ENCODE peak calls at places on chromosome 22, in four cellular contexts. U is SJSA1, E is lower leg skin, K is astrocyte of the spinal cord. I is an unnamed sample.

GRCh38 chr22:42363851-42364250 is 68.4 kb downstream of the NFAM1 start:
- DNase-seq in U (no peak), E (no peak), K (no peak), I (no peak)

GRCh38 chr22:49934891-49935557 is 16.6 kb downstream of the CRELD2 start:
- DNase-seq in U (peak), E (peak), K (peak), I (no peak)

GRCh38 chr22:41021039-41021654 is 70.0 kb downstream of the RBX1 start:
- DNase-seq in U (no peak), E (peak), K (no peak), I (no peak)

GRCh38 chr22:31177420-31178162 is 17.6 kb downstream of the RNF185 start:
- DNase-seq in U (peak), E (peak), K (peak), I (peak)

GRCh38 chr22:50481440-50482106 is at the start of gene ADM2:
- DNase-seq in U (no peak), E (no peak), K (no peak), I (no peak)

GRCh38 chr22:45263790-45264269 is 20.9 kb upstream of the UPK3A start:
- DNase-seq in U (peak), E (peak), K (peak), I (no peak)

GRCh38 chr22:35539910-35540599 is 576 bp upstream of the RASD2 start:
- DNase-seq in U (no peak), E (no peak), K (no peak), I (no peak)

GRCh38 chr22:50264104-50264745 is 2.7 kb upstream of the MAPK12 start:
- DNase-seq in U (no peak), E (no peak), K (no peak), I (no peak)

GRCh38 chr22:24961217-24961844 is 8.8 kb downstream of the KIAA1671 start:
- DNase-seq in U (no peak), E (no peak), K (no peak), I (no peak)

GRCh38 chr22:17845790-17846189 is 71.5 kb upstream of the BID start:
- DNase-seq in U (no peak), E (no peak), K (no peak), I (no peak)

GRCh38 chr22:31055322-31056159 is 25.6 kb upstream of the SMTN start:
- DNase-seq in U (peak), E (peak), K (peak), I (peak)

GRCh38 chr22:45656577-45656976 is 15.1 kb upstream of the ATXN10 start:
- DNase-seq in U (no peak), E (no peak), K (no peak), I (no peak)

GRCh38 chr22:21449531-21450319 is 17.5 kb upstream of the TMEM191C start:
- DNase-seq in U (peak), E (peak), K (no peak), I (no peak)

GRCh38 chr22:30602049-30602448 is 4.9 kb upstream of the TCN2 start:
- DNase-seq in U (no peak), E (no peak), K (peak), I (peak)

GRCh38 chr22:32534252-32535215 is 59.9 kb downstream of the FBXO7 start:
- DNase-seq in U (no peak), E (no peak), K (no peak), I (no peak)

GRCh38 chr22:31210830-31211503 is 1.1 kb upstream of the LIMK2 start:
- DNase-seq in U (no peak), E (peak), K (no peak), I (no peak)

GRCh38 chr22:50444663-50445062 is 30.2 kb downstream of the SBF1 start:
- DNase-seq in U (no peak), E (no peak), K (peak), I (peak)

GRCh38 chr22:42214625-42215415 is 55.6 kb downstream of the TCF20 start:
- DNase-seq in U (no peak), E (no peak), K (peak), I (no peak)

GRCh38 chr22:47043835-47044721 is 281.6 kb downstream of the TBC1D22A start:
- DNase-seq in U (no peak), E (no peak), K (peak), I (peak)

GRCh38 chr22:43110927-43111623 is 525 bp downstream of the BIK start:
- DNase-seq in U (no peak), E (no peak), K (no peak), I (no peak)

GRCh38 chr22:22754268-22754657 is 109.8 kb downstream of the GGTLC2 start:
- DNase-seq in U (no peak), E (no peak), K (no peak), I (no peak)

GRCh38 chr22:34055525-34056200 is 135.4 kb upstream of the LARGE1 start:
- DNase-seq in U (no peak), E (no peak), K (no peak), I (no peak)

GRCh38 chr22:41237707-41238569 is 2.8 kb downstream of the CHADL start:
- DNase-seq in U (no peak), E (peak), K (peak), I (peak)

GRCh38 chr22:40654522-40655167 is 18.1 kb upstream of the MRTFA start:
- DNase-seq in U (no peak), E (no peak), K (peak), I (no peak)

GRCh38 chr22:31085493-31085824 is 4.3 kb downstream of the SMTN start:
- DNase-seq in U (no peak), E (peak), K (no peak), I (no peak)

GRCh38 chr22:17303441-17303839 is 65.8 kb upstream of the CECR2 start:
- DNase-seq in U (no peak), E (no peak), K (no peak), I (no peak)

GRCh38 chr22:30879398-30879797 is 89.2 kb downstream of the MORC2 start:
- DNase-seq in U (no peak), E (no peak), K (no peak), I (no peak)

GRCh38 chr22:49099089-49099488 is 728.6 kb downstream of the BRD1 start:
- DNase-seq in U (no peak), E (no peak), K (no peak), I (no peak)

GRCh38 chr22:41696714-41697113 is 2.6 kb upstream of the MEI1 start:
- DNase-seq in U (no peak), E (no peak), K (no peak), I (no peak)

GRCh38 chr22:46638601-46639431 is 18.6 kb downstream of the GRAMD4 start:
- DNase-seq in U (no peak), E (no peak), K (no peak), I (no peak)

GRCh38 chr22:27311666-27312566 is 489.6 kb downstream of the MN1 start:
- DNase-seq in U (no peak), E (no peak), K (no peak), I (no peak)

GRCh38 chr22:19470010-19470409 is 9.0 kb downstream of the UFD1 start:
- DNase-seq in U (no peak), E (no peak), K (no peak), I (no peak)

GRCh38 chr22:23754220-23754919 is at the start of gene VPREB3:
- DNase-seq in U (no peak), E (no peak), K (no peak), I (no peak)
- H3K4me3 ChIP-seq in U (no peak), E (no peak), K (no peak), I (no peak)

GRCh38 chr22:29073618-29074275 is 912 bp downstream of the KREMEN1 start:
- DNase-seq in U (no peak), E (peak), K (no peak), I (no peak)
- H3K4me3 ChIP-seq in U (peak), E (peak), K (peak), I (peak)

GRCh38 chr22:37486224-37486845 is at the start of gene MFNG:
- DNase-seq in U (no peak), E (peak), K (peak), I (no peak)
- H3K4me3 ChIP-seq in U (no peak), E (peak), K (no peak), I (no peak)

DNA sequence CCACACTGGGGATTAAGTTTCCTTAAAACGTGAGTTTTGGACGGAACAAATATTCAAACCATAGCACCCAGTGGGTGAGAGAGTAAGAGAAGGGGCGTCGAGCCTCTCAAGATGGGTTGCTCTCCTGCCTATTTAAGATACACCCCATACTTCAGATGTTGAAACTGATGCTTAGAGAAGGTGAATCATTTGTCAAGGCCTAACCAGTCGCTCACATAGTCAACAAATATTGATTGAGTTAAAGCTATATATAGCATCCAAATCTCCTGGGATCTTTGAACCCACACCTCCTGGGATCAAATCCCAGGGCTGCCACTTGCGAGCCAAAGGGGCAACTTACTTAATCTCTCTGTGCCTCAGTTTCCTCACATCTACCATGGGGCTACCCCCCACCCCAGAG is 18.8 kb upstream of the PDGFB start:
- DNase-seq in U (no peak), E (no peak), K (no peak), I (no peak)
- H3K4me3 ChIP-seq in U (no peak), E (no peak), K (no peak), I (no peak)

I was measured in kidney epithelial cell.